ENCODE peak calls at places on chromosomes 5 and 9, in four cellular contexts. E is astrocyte of the spinal cord, X is upper lobe of right lung, C is psoas muscle. M is an unnamed sample.

GRCh38 chr9:136505406-136506403 is 22.9 kb upstream of the SEC16A start:
- DNase-seq in C (no peak), X (no peak), E (no peak), M (no peak)

GRCh38 chr9:20593551-20593950 is 28.7 kb downstream of the MLLT3 start:
- DNase-seq in E (peak), X (no peak), C (no peak), M (peak)

GRCh38 chr9:106921341-106921899 is 58.5 kb downstream of the ZNF462 start:
- DNase-seq in X (no peak), E (peak), C (no peak), M (peak)

GRCh38 chr9:113929634-113930092 is 53.6 kb downstream of the ZNF618 start:
- DNase-seq in E (peak), X (no peak), C (no peak), M (peak)

GRCh38 chr9:22535780-22536179 is 89.2 kb downstream of the DMRTA1 start:
- DNase-seq in X (no peak), E (no peak), C (no peak), M (no peak)

GRCh38 chr5:174501461-174502069 is 222.8 kb upstream of the MSX2 start:
- DNase-seq in X (no peak), C (no peak), E (no peak), M (peak)

GRCh38 chr9:82124090-82124489 is 135.5 kb downstream of the SPATA31D1 start:
- DNase-seq in C (no peak), X (no peak), E (peak), M (peak)

GRCh38 chr5:34734321-34734720 is 78.2 kb downstream of the RAI14 start:
- DNase-seq in C (no peak), E (no peak), X (no peak), M (no peak)

GRCh38 chr5:172413601-172414000 is 40.7 kb downstream of the SH3PXD2B start:
- DNase-seq in E (no peak), X (no peak), C (no peak), M (peak)

GRCh38 chr9:113609562-113610318 is 146.2 kb downstream of the RGS3 start:
- DNase-seq in X (peak), E (no peak), C (peak), M (peak)

GRCh38 chr9:32738501-32739172 is 44.7 kb upstream of the TMEM215 start:
- DNase-seq in E (peak), C (no peak), X (no peak), M (peak)

GRCh38 chr5:108196276-108196675 is 185.6 kb downstream of the FBXL17 start:
- DNase-seq in C (no peak), E (no peak), X (no peak), M (peak)

DNA sequence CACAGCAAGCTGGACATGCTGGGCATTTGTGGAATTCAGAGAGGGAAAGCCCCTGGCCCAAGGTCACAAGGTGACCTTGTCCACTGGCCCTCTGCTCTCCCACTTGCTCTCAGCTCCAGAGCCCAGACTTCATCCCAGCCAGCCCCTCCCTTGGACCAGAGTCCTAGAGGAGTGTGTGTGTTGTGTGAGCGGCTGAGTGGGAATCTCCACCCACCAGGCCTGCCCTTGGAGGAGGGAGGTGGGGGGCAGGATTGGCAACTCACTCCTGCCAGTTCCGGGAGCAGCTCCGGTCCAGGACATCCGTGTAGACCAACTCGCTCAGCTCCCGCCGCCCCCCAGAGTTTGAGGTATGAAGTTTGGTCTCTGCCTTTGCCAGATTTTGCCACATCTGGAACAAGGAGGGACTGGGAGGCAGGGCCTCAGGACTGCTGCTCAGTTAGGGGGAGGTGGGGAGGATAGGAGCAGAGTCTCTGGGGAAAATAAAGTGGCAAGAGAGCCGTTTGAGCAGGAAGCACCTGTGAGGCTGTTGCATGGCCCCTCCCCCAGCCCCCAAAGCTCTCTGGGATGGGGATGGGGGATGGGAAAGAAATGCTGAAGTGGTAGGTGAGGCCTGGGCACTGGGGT is 1.4 kb downstream of the MZB1 start:
- DNase-seq in C (no peak), X (peak), E (no peak), M (no peak)
- H3K4me3 ChIP-seq in C (no peak), X (no peak), E (no peak), M (no peak)

DNA sequence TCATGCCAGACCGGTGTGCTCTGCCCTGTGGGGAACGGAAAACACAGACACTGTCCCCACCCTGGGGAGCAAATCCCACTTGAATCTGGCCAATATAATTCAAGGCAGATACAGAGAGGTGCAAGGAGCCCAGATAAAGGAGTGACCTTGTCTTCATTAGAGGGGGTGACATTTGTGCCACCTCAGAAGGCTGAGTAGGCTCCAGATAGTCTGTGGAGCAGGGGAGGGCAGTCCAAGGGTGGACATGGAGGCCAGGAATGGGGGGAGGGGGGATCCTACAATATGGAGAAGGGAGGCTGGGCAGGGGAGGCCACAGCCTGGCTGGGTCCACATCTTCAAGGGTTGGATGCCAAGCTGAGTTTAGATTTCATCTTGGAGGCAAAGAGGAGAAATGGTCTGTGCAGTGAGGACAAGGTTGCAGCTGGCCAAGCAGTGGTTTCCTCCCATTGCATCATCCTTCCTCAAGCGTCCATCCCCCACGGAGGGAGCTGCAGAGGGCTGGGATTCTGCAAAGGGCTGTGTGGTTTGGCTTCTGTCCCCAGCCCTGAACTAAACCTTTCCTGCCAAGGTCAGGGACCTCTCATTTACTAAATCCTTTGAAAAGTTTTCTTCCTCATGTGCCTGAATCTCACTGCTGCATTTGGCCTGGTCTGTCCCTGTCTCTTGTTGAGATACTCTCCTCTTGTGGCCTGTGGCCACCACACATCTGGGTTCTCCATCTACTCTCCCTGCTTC is 60.1 kb downstream of the GALNT12 start:
- DNase-seq in X (no peak), E (peak), C (peak), M (peak)
- TF ChIP-seq CTCF in X (no peak), E (no peak), C (no peak), M (no peak)

GRCh38 chr9:124040935-124041816 is 29.6 kb downstream of the LHX2 start:
- DNase-seq in X (peak), E (no peak), C (peak), M (no peak)
- H3K4me3 ChIP-seq in X (peak), E (peak), C (peak), M (peak)

DNA sequence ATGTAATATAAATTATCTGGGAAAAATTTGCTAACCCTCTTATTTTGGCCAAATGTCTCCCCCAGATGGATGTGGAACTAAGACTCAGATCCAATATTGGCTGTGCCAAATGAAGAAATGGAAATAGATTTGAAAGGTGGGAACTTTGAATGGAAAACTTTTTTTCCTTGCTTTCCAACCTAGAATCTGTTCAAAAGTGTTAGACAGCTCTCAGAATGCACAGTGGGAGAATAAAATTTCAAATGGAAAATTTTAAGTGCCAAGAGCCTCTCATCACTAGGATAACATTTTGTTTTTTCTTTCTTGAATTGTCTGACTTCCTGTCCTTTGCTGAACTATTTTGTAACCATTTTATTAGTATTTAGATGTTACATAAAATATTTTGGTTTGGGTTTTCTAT is 142.7 kb upstream of the GAS1 start:
- DNase-seq in C (no peak), E (no peak), X (no peak), M (no peak)
- TF ChIP-seq CTCF in C (no peak), E (no peak), X (no peak), M (no peak)

DNA sequence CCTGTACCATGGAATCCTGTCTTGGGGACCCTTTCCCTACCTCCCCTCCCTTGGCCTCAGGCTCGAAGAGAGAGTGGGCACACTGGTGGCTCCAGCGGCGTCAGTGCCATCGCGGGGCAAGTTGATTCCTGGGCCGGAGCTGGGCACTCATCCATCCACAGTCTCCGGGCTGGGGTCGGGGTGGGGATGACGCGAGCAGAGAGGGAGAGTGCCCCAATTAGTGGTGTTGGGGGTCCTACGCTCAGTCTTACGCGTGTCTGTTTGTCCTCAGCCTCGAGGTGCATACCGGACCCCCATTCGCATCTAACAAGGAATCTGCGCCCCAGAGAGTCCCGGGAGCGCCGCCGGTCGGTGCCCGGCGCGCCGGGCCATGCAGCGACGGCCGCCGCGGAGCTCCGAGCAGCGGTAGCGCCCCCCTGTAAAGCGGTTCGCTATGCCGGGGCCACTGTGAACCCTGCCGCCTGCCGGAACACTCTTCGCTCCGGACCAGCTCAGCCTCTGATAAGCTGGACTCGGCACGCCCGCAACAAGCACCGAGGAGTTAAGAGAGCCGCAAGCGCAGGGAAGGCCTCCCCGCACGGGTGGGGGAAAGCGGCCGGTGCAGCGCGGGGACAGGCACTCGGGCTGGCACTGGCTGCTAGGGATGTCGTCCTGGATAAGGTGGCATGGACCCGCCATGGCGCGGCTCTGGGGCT is 724 bp downstream of the NTRK2 start:
- DNase-seq in E (no peak), C (peak), X (no peak), M (no peak)
- H3K4me3 ChIP-seq in E (peak), C (peak), X (peak), M (no peak)

GRCh38 chr5:152164860-152165259 is 240.2 kb upstream of the GLRA1 start:
- DNase-seq in X (no peak), E (no peak), C (no peak), M (no peak)
- TF ChIP-seq CTCF in X (no peak), E (no peak), C (no peak), M (no peak)

GRCh38 chr5:123090641-123091257 is 1.7 kb downstream of the PRDM6 start:
- DNase-seq in X (no peak), E (no peak), C (no peak), M (no peak)
- H3K4me3 ChIP-seq in X (peak), E (no peak), C (peak), M (peak)

GRCh38 chr5:26024774-26025173 is 1013.6 kb downstream of the CDH9 start:
- DNase-seq in E (no peak), X (no peak), C (no peak), M (no peak)
- TF ChIP-seq CTCF in E (peak), X (no peak), C (no peak), M (no peak)